ENCODE peak calls at places on chromosomes 3 and 15, in eight cellular contexts. F is choroid plexus epithelial cell; J is activated CD8-positive, alpha-beta memory T cell treated with anti-CD3 and anti-CD28 coated beads for 48 hours; U is T-cell; K is heart left ventricle; W is CD8-positive, alpha-beta memory T cell; Y is HT1080; S is fibroblast of villous mesenchyme. Z is an unnamed sample.

GRCh38 chr15:86877171-86877631 is 797.5 kb downstream of the AGBL1 start:
- DNase-seq in W (no peak), F (no peak), J (no peak), S (no peak), K (no peak), Y (no peak), U (no peak), Z (no peak)

GRCh38 chr3:51960386-51960785 is 5.2 kb downstream of the GPR62 start:
- DNase-seq in W (no peak), Y (no peak), K (no peak), S (no peak), U (no peak), F (no peak), J (no peak), Z (no peak)

GRCh38 chr15:64004582-64004981 is 41.7 kb downstream of the DAPK2 start:
- DNase-seq in F (peak), K (no peak), Y (peak), S (no peak), J (no peak), W (no peak), U (no peak), Z (peak)

GRCh38 chr15:66872394-66872793 is 170.4 kb downstream of the SMAD6 start:
- DNase-seq in J (no peak), K (no peak), U (no peak), S (peak), F (peak), W (no peak), Y (no peak), Z (no peak)

GRCh38 chr3:193240850-193241706 is at the start of gene PLAAT1:
- DNase-seq in F (peak), K (peak), S (peak), W (no peak), Y (peak), U (no peak), J (no peak), Z (peak)

GRCh38 chr3:24416224-24416623 is 78.4 kb downstream of the THRB start:
- DNase-seq in F (peak), S (peak), U (no peak), J (no peak), K (no peak), Y (no peak), W (no peak), Z (no peak)

GRCh38 chr15:73019733-73020132 is 32.5 kb upstream of the NEO1 start:
- DNase-seq in W (no peak), F (no peak), Y (no peak), J (no peak), U (no peak), K (no peak), S (no peak), Z (no peak)

GRCh38 chr3:12049675-12050074 is 45.5 kb downstream of the SYN2 start:
- DNase-seq in Y (peak), J (no peak), S (peak), K (no peak), U (no peak), F (peak), W (no peak), Z (no peak)

GRCh38 chr3:27570421-27571106 is 86.4 kb upstream of the SLC4A7 start:
- DNase-seq in K (peak), J (no peak), W (no peak), Y (no peak), F (no peak), U (no peak), S (no peak), Z (no peak)

GRCh38 chr15:32887090-32887489 is 169.3 kb downstream of the GREM1 start:
- DNase-seq in F (no peak), W (no peak), Y (no peak), K (no peak), S (peak), U (no peak), J (no peak), Z (no peak)

GRCh38 chr3:60955034-60955433 is 296.2 kb downstream of the FHIT start:
- DNase-seq in S (no peak), F (no peak), U (no peak), K (no peak), Y (no peak), W (no peak), J (no peak), Z (no peak)

GRCh38 chr3:94784274-94784673 is 721.4 kb downstream of the NSUN3 start:
- DNase-seq in Y (no peak), W (no peak), U (no peak), S (no peak), J (no peak), F (no peak), K (no peak), Z (no peak)

GRCh38 chr3:166013073-166013679 is 176.0 kb upstream of the BCHE start:
- DNase-seq in J (no peak), U (no peak), W (no peak), S (peak), K (no peak), F (peak), Y (peak), Z (peak)

GRCh38 chr3:37964716-37965115 is 25.9 kb upstream of the VILL start:
- DNase-seq in U (no peak), Y (no peak), W (no peak), J (no peak), S (no peak), K (no peak), F (no peak), Z (no peak)

GRCh38 chr3:110754207-110754916 is 317.3 kb upstream of the NECTIN3 start:
- DNase-seq in U (no peak), S (no peak), J (no peak), W (no peak), K (no peak), F (no peak), Y (no peak), Z (no peak)

GRCh38 chr15:52256366-52256765 is 39.2 kb downstream of the MYO5C start:
- DNase-seq in U (peak), W (peak), K (peak), F (peak), J (peak), Y (peak), S (peak), Z (peak)

GRCh38 chr15:28021281-28022039 is 77.7 kb downstream of the OCA2 start:
- DNase-seq in U (no peak), W (no peak), F (peak), Y (peak), K (peak), J (no peak), S (peak), Z (peak)

GRCh38 chr3:179729981-179730380 is 77.1 kb downstream of the USP13 start:
- DNase-seq in S (no peak), K (no peak), Y (no peak), U (no peak), J (no peak), W (no peak), F (no peak), Z (no peak)

GRCh38 chr15:95957854-95958253 is 372.6 kb upstream of the NR2F2 start:
- DNase-seq in S (no peak), Y (no peak), U (no peak), W (no peak), J (no peak), F (no peak), K (no peak), Z (no peak)

GRCh38 chr3:25432191-25432720 is 4.2 kb downstream of the RARB start:
- DNase-seq in K (no peak), U (no peak), F (peak), S (no peak), W (no peak), Y (no peak), J (no peak), Z (no peak)

GRCh38 chr3:132659370-132660055 is at the start of gene ACAD11:
- DNase-seq in F (peak), J (peak), S (peak), Y (peak), K (peak), U (no peak), W (peak), Z (peak)

GRCh38 chr3:57100046-57100695 is 39.7 kb downstream of the SPATA12 start:
- DNase-seq in W (peak), K (peak), J (peak), Y (peak), F (peak), S (peak), U (peak), Z (peak)

Z was measured in fibroblast of the conjunctiva.